ENCODE peak calls at places on chromosome 6, in five cellular contexts. N is Panc1; F is adipocyte; M is activated T-helper 1 cell treated with anti-CD3 and anti-CD28 coated beads, Interleukin-2, amount 50 U/mL, for 16 hours; Q is DND-41. E is an unnamed sample.

GRCh38 chr6:145069966-145070365 is 665.4 kb downstream of the EPM2A start:
- DNase-seq in N (no peak), F (no peak), M (no peak), Q (no peak), E (peak)

GRCh38 chr6:164078551-164079274 is 664.2 kb downstream of the QKI start:
- DNase-seq in N (no peak), F (no peak), M (no peak), Q (no peak), E (no peak)

GRCh38 chr6:40556023-40556422 is 31.1 kb downstream of the LRFN2 start:
- DNase-seq in N (no peak), F (no peak), M (no peak), Q (no peak), E (no peak)

GRCh38 chr6:35017461-35018183 is 123.5 kb downstream of the TCP11 start:
- DNase-seq in N (no peak), F (no peak), M (no peak), Q (no peak), E (no peak)

GRCh38 chr6:123715243-123715863 is 78.6 kb upstream of the TRDN start:
- DNase-seq in N (peak), F (peak), M (no peak), Q (no peak), E (peak)

GRCh38 chr6:28544211-28544610 is 18.5 kb downstream of the GPX5 start:
- DNase-seq in N (no peak), F (no peak), M (no peak), Q (no peak), E (no peak)

GRCh38 chr6:20582586-20583446 is 48.6 kb downstream of the CDKAL1 start:
- DNase-seq in N (no peak), F (peak), M (no peak), Q (no peak), E (no peak)

GRCh38 chr6:105596284-105596755 is 193.4 kb upstream of the PREP start:
- DNase-seq in N (peak), F (peak), M (no peak), Q (no peak), E (peak)

GRCh38 chr6:27517928-27518787 is 45.3 kb upstream of the ZNF184 start:
- DNase-seq in N (no peak), F (no peak), M (no peak), Q (peak), E (no peak)

GRCh38 chr6:139877828-139878405 is 503.5 kb upstream of the CITED2 start:
- DNase-seq in N (no peak), F (no peak), M (no peak), Q (no peak), E (no peak)

GRCh38 chr6:144149894-144150672 is at the start of gene STX11:
- DNase-seq in N (peak), F (peak), M (peak), Q (peak), E (peak)

GRCh38 chr6:87757792-87758191 is 55.8 kb upstream of the AKIRIN2 start:
- DNase-seq in N (no peak), F (no peak), M (no peak), Q (no peak), E (no peak)

GRCh38 chr6:15431762-15432495 is 186.1 kb downstream of the JARID2 start:
- DNase-seq in N (no peak), F (peak), M (no peak), Q (no peak), E (peak)

GRCh38 chr6:118377711-118378414 is 170.2 kb upstream of the PLN start:
- DNase-seq in N (no peak), F (no peak), M (no peak), Q (peak), E (no peak)